ENCODE peak calls at places on chromosome 10, in five cellular contexts. U is substantia nigra; V is COR-L47; Q is cardiac fibroblast; T is stimulated activated CD4-positive, alpha-beta T cell treated with anti-CD3 and anti-CD28 coated beads, TNF-alpha, amount 100 ng/mL, for 1 hour. H is an unnamed sample.

GRCh38 chr10:34578468-34578867 is 236.6 kb downstream of the PARD3 start:
- DNase-seq in U (no peak), V (no peak), Q (no peak), T (no peak), H (no peak)

GRCh38 chr10:1089017-1089689 is 33.0 kb downstream of the WDR37 start:
- DNase-seq in U (no peak), V (no peak), Q (no peak), T (no peak), H (no peak)

GRCh38 chr10:62443866-62444265 is 69.7 kb downstream of the ZNF365 start:
- DNase-seq in U (no peak), V (no peak), Q (peak), T (no peak), H (no peak)

GRCh38 chr10:44911081-44911540 is at the start of gene TMEM72:
- DNase-seq in U (no peak), V (no peak), Q (no peak), T (no peak), H (no peak)

GRCh38 chr10:86665868-86666267 is 2.4 kb upstream of the LDB3 start:
- DNase-seq in U (peak), V (no peak), Q (no peak), T (no peak), H (peak)

GRCh38 chr10:17787087-17787942 is 21.8 kb upstream of the MRC1 start:
- DNase-seq in U (no peak), V (no peak), Q (peak), T (no peak), H (no peak)

GRCh38 chr10:21406595-21407218 is 118.8 kb downstream of the SKIDA1 start:
- DNase-seq in U (no peak), V (no peak), Q (peak), T (no peak), H (peak)

GRCh38 chr10:42991442-42992098 is 85.3 kb upstream of the RET start:
- DNase-seq in U (no peak), V (no peak), Q (no peak), T (no peak), H (no peak)

GRCh38 chr10:80104066-80104926 is 25.8 kb downstream of the TMEM254 start:
- DNase-seq in U (no peak), V (peak), Q (peak), T (no peak), H (no peak)

GRCh38 chr10:71253981-71254818 is 41.8 kb downstream of the UNC5B start:
- DNase-seq in U (no peak), V (peak), Q (no peak), T (no peak), H (no peak)

GRCh38 chr10:120761951-120762350 is 89.2 kb upstream of the WDR11 start:
- DNase-seq in U (no peak), V (no peak), Q (no peak), T (no peak), H (no peak)

GRCh38 chr10:63069318-63069717 is 63.8 kb upstream of the NRBF2 start:
- DNase-seq in U (no peak), V (no peak), Q (no peak), T (no peak), H (no peak)

GRCh38 chr10:112229096-112229495 is 45.5 kb upstream of the GPAM start:
- DNase-seq in U (no peak), V (no peak), Q (no peak), T (no peak), H (no peak)

GRCh38 chr10:78479467-78479866 is 445.8 kb downstream of the RPS24 start:
- DNase-seq in U (no peak), V (no peak), Q (no peak), T (no peak), H (no peak)